ENCODE peak calls at places on chromosome 2, in seven cellular contexts. B is WTC11, A is DMS 273 treated with DMSO at 0.1 percent for 48 hours, H is NCI-H2029, X is C1 segment of cervical spinal cord, Q is Panc1, C is activated gamma-delta T cell treated with Interleukin-2 at 50 U/mL for 16 hours. W is an unnamed sample.

GRCh38 chr2:57443985-57444501 is 602.6 kb upstream of the VRK2 start:
- DNase-seq in B (no peak), A (no peak), H (no peak), X (no peak), Q (no peak), C (no peak), W (no peak)

GRCh38 chr2:6071536-6071935 is 379.4 kb downstream of the SOX11 start:
- DNase-seq in B (no peak), A (no peak), H (no peak), X (no peak), Q (no peak), C (no peak), W (no peak)

GRCh38 chr2:161423351-161424178 is 7.5 kb downstream of the TBR1 start:
- DNase-seq in B (peak), A (no peak), H (no peak), X (no peak), Q (no peak), C (no peak), W (no peak)

GRCh38 chr2:212815453-212815852 is 276.9 kb upstream of the ERBB4 start:
- DNase-seq in B (no peak), A (no peak), H (no peak), X (no peak), Q (no peak), C (no peak), W (no peak)

GRCh38 chr2:208657468-208657867 is 250.9 kb downstream of the PTH2R start:
- DNase-seq in B (peak), A (no peak), H (no peak), X (no peak), Q (no peak), C (no peak), W (no peak)

GRCh38 chr2:8445580-8445979 is 236.3 kb upstream of the ID2 start:
- DNase-seq in B (no peak), A (no peak), H (no peak), X (no peak), Q (no peak), C (no peak), W (no peak)

GRCh38 chr2:157793053-157793612 is 83.0 kb downstream of the ACVR1 start:
- DNase-seq in B (no peak), A (no peak), H (no peak), X (no peak), Q (no peak), C (no peak), W (no peak)

GRCh38 chr2:128520787-128521186 is 202.1 kb upstream of the HS6ST1 start:
- DNase-seq in B (no peak), A (no peak), H (no peak), X (no peak), Q (no peak), C (no peak), W (no peak)

GRCh38 chr2:120826716-120827410 is 91.2 kb downstream of the GLI2 start:
- DNase-seq in B (no peak), A (no peak), H (peak), X (peak), Q (no peak), C (no peak), W (no peak)

GRCh38 chr2:215236131-215236530 is 75.7 kb upstream of the ATIC start:
- DNase-seq in B (no peak), A (no peak), H (no peak), X (no peak), Q (no peak), C (no peak), W (no peak)

GRCh38 chr2:191806396-191806795 is 40.5 kb downstream of the CAVIN2 start:
- DNase-seq in B (no peak), A (no peak), H (no peak), X (no peak), Q (no peak), C (no peak), W (no peak)

GRCh38 chr2:163647300-163647699 is 88.5 kb downstream of the FIGN start:
- DNase-seq in B (no peak), A (no peak), H (no peak), X (no peak), Q (no peak), C (no peak), W (no peak)

GRCh38 chr2:183117226-183117625 is 7.0 kb upstream of the NUP35 start:
- DNase-seq in B (no peak), A (no peak), H (peak), X (no peak), Q (no peak), C (no peak), W (no peak)

GRCh38 chr2:219029829-219030165 is 11.5 kb downstream of the CFAP65 start:
- DNase-seq in B (peak), A (no peak), H (peak), X (peak), Q (peak), C (peak), W (peak)

GRCh38 chr2:195633974-195634373 is 23.1 kb upstream of the SLC39A10 start:
- DNase-seq in B (no peak), A (no peak), H (no peak), X (no peak), Q (no peak), C (no peak), W (no peak)

GRCh38 chr2:189163889-189164288 is 15.7 kb downstream of the COL5A2 start:
- DNase-seq in B (no peak), A (no peak), H (no peak), X (no peak), Q (no peak), C (no peak), W (no peak)